ENCODE peak calls at places on chromosome 9, in six cellular contexts. One of them, this sample, is unnamed.

GRCh38 chr9:108535526-108535925 is 320.3 kb downstream of the ACTL7B start:
- DNase-seq in astrocyte: no peak
- DNase-seq in mammary epithelial cell: no peak
- DNase-seq in GM12878: no peak
- DNase-seq in endothelial cell of umbilical vein: peak
- DNase-seq in fibroblast of lung: peak
- DNase-seq in this sample: peak

GRCh38 chr9:14306672-14307646 is 7.0 kb downstream of the NFIB start:
- DNase-seq in GM12878: no peak
- DNase-seq in fibroblast of lung: peak
- DNase-seq in mammary epithelial cell: peak
- DNase-seq in endothelial cell of umbilical vein: no peak
- DNase-seq in astrocyte: peak
- DNase-seq in this sample: no peak

GRCh38 chr9:20663133-20663532 is 20.9 kb upstream of the FOCAD start:
- DNase-seq in astrocyte: no peak
- DNase-seq in GM12878: no peak
- DNase-seq in fibroblast of lung: no peak
- DNase-seq in mammary epithelial cell: no peak
- DNase-seq in endothelial cell of umbilical vein: no peak
- DNase-seq in this sample: no peak

GRCh38 chr9:21015122-21015815 is 16.2 kb downstream of the HACD4 start:
- DNase-seq in astrocyte: no peak
- DNase-seq in GM12878: no peak
- DNase-seq in mammary epithelial cell: no peak
- DNase-seq in endothelial cell of umbilical vein: peak
- DNase-seq in fibroblast of lung: no peak
- DNase-seq in this sample: no peak

GRCh38 chr9:79868532-79869189 is 296.9 kb downstream of the TLE4 start:
- DNase-seq in GM12878: no peak
- DNase-seq in astrocyte: no peak
- DNase-seq in endothelial cell of umbilical vein: no peak
- DNase-seq in mammary epithelial cell: no peak
- DNase-seq in fibroblast of lung: no peak
- DNase-seq in this sample: no peak

GRCh38 chr9:137554349-137554748 is 2.7 kb downstream of the MRPL41 start:
- DNase-seq in endothelial cell of umbilical vein: no peak
- DNase-seq in GM12878: no peak
- DNase-seq in fibroblast of lung: no peak
- DNase-seq in mammary epithelial cell: no peak
- DNase-seq in astrocyte: no peak
- DNase-seq in this sample: no peak

GRCh38 chr9:103471241-103471640 is 476.1 kb downstream of the CYLC2 start:
- DNase-seq in GM12878: no peak
- DNase-seq in mammary epithelial cell: peak
- DNase-seq in endothelial cell of umbilical vein: no peak
- DNase-seq in fibroblast of lung: no peak
- DNase-seq in astrocyte: no peak
- DNase-seq in this sample: no peak

GRCh38 chr9:93028448-93029006 is 30.0 kb upstream of the SUSD3 start:
- DNase-seq in mammary epithelial cell: no peak
- DNase-seq in GM12878: peak
- DNase-seq in fibroblast of lung: no peak
- DNase-seq in endothelial cell of umbilical vein: no peak
- DNase-seq in astrocyte: no peak
- DNase-seq in this sample: peak

GRCh38 chr9:34190996-34191892 is 12.4 kb downstream of the UBAP1 start:
- DNase-seq in fibroblast of lung: peak
- DNase-seq in mammary epithelial cell: no peak
- DNase-seq in astrocyte: no peak
- DNase-seq in GM12878: no peak
- DNase-seq in endothelial cell of umbilical vein: peak
- DNase-seq in this sample: no peak

GRCh38 chr9:121340676-121341392 is 29.2 kb downstream of the STOM start:
- DNase-seq in fibroblast of lung: no peak
- DNase-seq in endothelial cell of umbilical vein: no peak
- DNase-seq in astrocyte: no peak
- DNase-seq in mammary epithelial cell: no peak
- DNase-seq in GM12878: no peak
- DNase-seq in this sample: no peak

GRCh38 chr9:89482056-89482784 is 15.7 kb downstream of the SEMA4D start:
- DNase-seq in endothelial cell of umbilical vein: no peak
- DNase-seq in astrocyte: no peak
- DNase-seq in GM12878: no peak
- DNase-seq in fibroblast of lung: no peak
- DNase-seq in mammary epithelial cell: no peak
- DNase-seq in this sample: no peak

GRCh38 chr9:98087420-98088354 is 31.2 kb downstream of the NANS start:
- DNase-seq in mammary epithelial cell: peak
- DNase-seq in endothelial cell of umbilical vein: peak
- DNase-seq in GM12878: no peak
- DNase-seq in fibroblast of lung: peak
- DNase-seq in astrocyte: peak
- DNase-seq in this sample: no peak

GRCh38 chr9:129703121-129703520 is 37.7 kb downstream of the PRRX2 start:
- DNase-seq in fibroblast of lung: no peak
- DNase-seq in astrocyte: no peak
- DNase-seq in GM12878: no peak
- DNase-seq in endothelial cell of umbilical vein: no peak
- DNase-seq in mammary epithelial cell: no peak
- DNase-seq in this sample: no peak
- H3K9ac ChIP-seq in fibroblast of lung: no peak
- H3K9ac ChIP-seq in astrocyte: no peak
- H3K9ac ChIP-seq in GM12878: no peak
- H3K9ac ChIP-seq in endothelial cell of umbilical vein: no peak
- H3K9ac ChIP-seq in mammary epithelial cell: no peak
- H3K9ac ChIP-seq in this sample: no peak

GRCh38 chr9:81370096-81370495 is 319.3 kb downstream of the TLE1 start:
- DNase-seq in fibroblast of lung: no peak
- DNase-seq in endothelial cell of umbilical vein: no peak
- DNase-seq in astrocyte: no peak
- DNase-seq in GM12878: no peak
- DNase-seq in mammary epithelial cell: no peak
- DNase-seq in this sample: no peak

GRCh38 chr9:81370650-81371049 is 318.7 kb downstream of the TLE1 start:
- DNase-seq in endothelial cell of umbilical vein: no peak
- DNase-seq in mammary epithelial cell: no peak
- DNase-seq in fibroblast of lung: no peak
- DNase-seq in GM12878: no peak
- DNase-seq in astrocyte: no peak
- DNase-seq in this sample: no peak

GRCh38 chr9:81372628-81373191 is 316.6 kb downstream of the TLE1 start:
- DNase-seq in fibroblast of lung: no peak
- DNase-seq in endothelial cell of umbilical vein: no peak
- DNase-seq in GM12878: no peak
- DNase-seq in astrocyte: peak
- DNase-seq in mammary epithelial cell: no peak
- DNase-seq in this sample: no peak

GRCh38 chr9:81373294-81373693 is 316.1 kb downstream of the TLE1 start:
- DNase-seq in mammary epithelial cell: no peak
- DNase-seq in fibroblast of lung: no peak
- DNase-seq in GM12878: no peak
- DNase-seq in endothelial cell of umbilical vein: no peak
- DNase-seq in astrocyte: no peak
- DNase-seq in this sample: no peak

DNA sequence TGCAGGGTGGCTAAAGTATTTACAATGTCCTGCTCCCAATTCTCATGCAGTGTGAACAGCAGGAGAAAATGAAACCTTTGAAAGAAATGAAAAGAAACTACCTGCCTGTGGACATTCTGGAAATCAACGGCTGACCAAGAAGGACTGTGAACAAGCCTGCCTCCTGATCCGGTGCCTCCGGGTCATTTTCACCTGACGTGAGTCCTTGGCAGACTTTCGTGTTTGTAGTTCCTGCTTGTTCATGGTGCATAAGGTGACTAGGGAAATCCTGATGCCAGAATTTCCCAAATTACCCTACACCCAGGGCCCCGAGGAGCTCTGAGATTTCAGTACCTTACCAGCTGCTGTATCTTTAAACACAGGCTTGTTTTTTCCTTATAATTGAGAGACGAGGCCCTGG is 317.5 kb downstream of the TLE1 start:
- DNase-seq in endothelial cell of umbilical vein: no peak
- DNase-seq in GM12878: no peak
- DNase-seq in fibroblast of lung: no peak
- DNase-seq in mammary epithelial cell: no peak
- DNase-seq in astrocyte: no peak
- DNase-seq in this sample: no peak
- H2AFZ ChIP-seq in endothelial cell of umbilical vein: no peak
- H2AFZ ChIP-seq in GM12878: no peak
- H2AFZ ChIP-seq in fibroblast of lung: no peak
- H2AFZ ChIP-seq in mammary epithelial cell: peak
- H2AFZ ChIP-seq in astrocyte: no peak
- H2AFZ ChIP-seq in this sample: no peak

DNA sequence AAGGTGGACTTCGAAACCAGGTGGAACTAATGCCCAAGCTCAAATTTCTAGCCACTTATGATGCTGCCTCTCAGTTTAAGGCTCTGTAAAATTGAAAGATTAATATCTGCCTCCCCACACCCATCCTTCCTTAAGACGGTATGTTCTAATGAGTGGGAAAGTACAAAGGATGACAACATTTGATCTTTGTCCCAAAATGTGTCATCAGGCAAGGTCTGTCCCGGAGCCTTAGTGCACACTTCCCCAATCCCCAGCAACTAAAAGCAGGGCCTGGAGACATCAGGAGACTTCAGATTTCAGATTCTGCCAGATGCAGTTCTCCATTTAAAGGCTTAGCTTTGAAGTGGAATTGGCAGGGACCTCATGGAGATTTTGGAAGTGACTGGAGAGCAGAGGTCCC is 316.5 kb downstream of the ASTN2 start:
- DNase-seq in endothelial cell of umbilical vein: no peak
- DNase-seq in GM12878: no peak
- DNase-seq in mammary epithelial cell: no peak
- DNase-seq in fibroblast of lung: no peak
- DNase-seq in astrocyte: no peak
- DNase-seq in this sample: no peak
- H3K9ac ChIP-seq in endothelial cell of umbilical vein: no peak
- H3K9ac ChIP-seq in GM12878: no peak
- H3K9ac ChIP-seq in mammary epithelial cell: no peak
- H3K9ac ChIP-seq in fibroblast of lung: no peak
- H3K9ac ChIP-seq in astrocyte: no peak
- H3K9ac ChIP-seq in this sample: no peak

GRCh38 chr9:84897362-84898094 is 228.0 kb downstream of the NTRK2 start:
- DNase-seq in endothelial cell of umbilical vein: no peak
- DNase-seq in mammary epithelial cell: no peak
- DNase-seq in GM12878: no peak
- DNase-seq in fibroblast of lung: no peak
- DNase-seq in astrocyte: no peak
- DNase-seq in this sample: no peak

GRCh38 chr9:84893360-84894128 is 224.0 kb downstream of the NTRK2 start:
- DNase-seq in astrocyte: no peak
- DNase-seq in GM12878: no peak
- DNase-seq in fibroblast of lung: no peak
- DNase-seq in mammary epithelial cell: no peak
- DNase-seq in endothelial cell of umbilical vein: no peak
- DNase-seq in this sample: no peak

GRCh38 chr9:84898188-84898587 is 228.7 kb downstream of the NTRK2 start:
- DNase-seq in GM12878: no peak
- DNase-seq in fibroblast of lung: no peak
- DNase-seq in mammary epithelial cell: no peak
- DNase-seq in astrocyte: no peak
- DNase-seq in endothelial cell of umbilical vein: no peak
- DNase-seq in this sample: no peak

GRCh38 chr9:84899326-84899725 is 229.8 kb downstream of the NTRK2 start:
- DNase-seq in GM12878: no peak
- DNase-seq in astrocyte: no peak
- DNase-seq in mammary epithelial cell: no peak
- DNase-seq in endothelial cell of umbilical vein: no peak
- DNase-seq in fibroblast of lung: no peak
- DNase-seq in this sample: no peak

DNA sequence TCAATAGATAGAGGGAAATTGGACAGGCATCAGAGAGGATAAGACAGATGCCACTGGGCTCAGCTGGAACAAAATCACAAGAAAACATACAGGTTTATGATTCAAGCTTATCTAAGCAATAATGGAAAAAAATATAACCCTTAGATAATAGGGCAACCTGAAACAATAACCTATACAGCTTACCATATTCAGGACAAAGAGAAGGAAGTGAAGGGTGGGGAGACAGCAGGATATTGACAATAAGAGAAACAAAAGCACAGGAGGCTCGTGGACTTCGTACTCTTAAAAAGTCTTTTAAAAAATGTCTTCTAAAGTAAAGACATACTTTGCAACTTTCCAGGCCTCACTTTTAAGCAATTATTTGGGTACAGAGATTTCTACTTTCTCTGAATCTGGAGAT is 225.3 kb downstream of the NTRK2 start:
- DNase-seq in mammary epithelial cell: no peak
- DNase-seq in fibroblast of lung: no peak
- DNase-seq in GM12878: no peak
- DNase-seq in astrocyte: no peak
- DNase-seq in endothelial cell of umbilical vein: peak
- DNase-seq in this sample: no peak
- H2AFZ ChIP-seq in mammary epithelial cell: no peak
- H2AFZ ChIP-seq in fibroblast of lung: no peak
- H2AFZ ChIP-seq in GM12878: no peak
- H2AFZ ChIP-seq in astrocyte: no peak
- H2AFZ ChIP-seq in endothelial cell of umbilical vein: no peak
- H2AFZ ChIP-seq in this sample: no peak

DNA sequence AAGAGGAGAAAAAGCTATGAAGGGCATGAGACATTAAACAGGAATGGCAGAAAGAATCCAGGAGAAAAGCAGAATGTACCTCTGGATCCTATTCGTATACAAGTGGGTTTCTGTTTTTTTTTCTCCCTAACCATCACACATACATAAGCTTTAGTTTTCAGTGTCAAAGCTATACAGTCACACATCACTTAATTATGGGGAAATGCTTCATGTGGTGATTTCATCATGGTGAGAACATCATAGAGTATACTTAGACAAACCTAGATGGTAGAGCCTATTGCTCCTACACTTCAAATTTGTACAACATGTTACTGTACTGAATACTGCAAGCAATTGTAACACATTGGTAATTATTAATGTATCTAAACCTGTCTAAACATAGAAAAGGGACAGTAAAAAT is 290.6 kb downstream of the AOPEP start:
- DNase-seq in fibroblast of lung: peak
- DNase-seq in endothelial cell of umbilical vein: no peak
- DNase-seq in astrocyte: no peak
- DNase-seq in GM12878: no peak
- DNase-seq in mammary epithelial cell: peak
- DNase-seq in this sample: no peak
- H3K9ac ChIP-seq in fibroblast of lung: no peak
- H3K9ac ChIP-seq in endothelial cell of umbilical vein: no peak
- H3K9ac ChIP-seq in astrocyte: peak
- H3K9ac ChIP-seq in GM12878: no peak
- H3K9ac ChIP-seq in mammary epithelial cell: no peak
- H3K9ac ChIP-seq in this sample: no peak

DNA sequence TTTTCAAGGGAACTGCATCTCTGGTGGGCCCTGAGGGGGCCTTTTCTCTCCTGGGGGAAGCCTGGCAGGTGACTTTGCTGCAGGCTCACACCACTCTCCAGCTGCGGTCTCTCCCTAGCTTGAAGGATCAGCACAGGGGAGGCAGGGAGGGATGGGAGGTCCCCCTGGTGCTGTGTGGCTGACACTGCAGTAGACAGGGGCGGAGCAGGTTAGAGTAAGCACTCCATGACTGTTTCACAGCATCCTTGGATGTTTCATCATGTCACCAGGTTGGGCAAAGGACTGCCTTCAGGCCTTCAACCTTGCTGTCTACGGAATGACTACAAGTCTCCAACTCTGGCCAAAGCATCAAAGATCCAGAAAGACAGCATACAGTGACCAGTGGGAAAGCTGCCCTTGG is 470.7 kb downstream of the CDK5RAP2 start:
- DNase-seq in mammary epithelial cell: peak
- DNase-seq in endothelial cell of umbilical vein: no peak
- DNase-seq in astrocyte: no peak
- DNase-seq in fibroblast of lung: no peak
- DNase-seq in GM12878: no peak
- DNase-seq in this sample: peak
- H2AFZ ChIP-seq in mammary epithelial cell: no peak
- H2AFZ ChIP-seq in endothelial cell of umbilical vein: no peak
- H2AFZ ChIP-seq in astrocyte: no peak
- H2AFZ ChIP-seq in fibroblast of lung: no peak
- H2AFZ ChIP-seq in GM12878: no peak
- H2AFZ ChIP-seq in this sample: no peak